ENCODE peak calls at places on chromosomes 12 and 14, in six cellular contexts. Z is sigmoid colon, J is thoracic aorta, G is IMR-90, P is fibroblast of pulmonary artery, A is stomach. L is an unnamed sample.

GRCh38 chr14:104599446-104599845 is 5.1 kb downstream of the TMEM179 start:
- DNase-seq in Z (no peak), J (no peak), G (no peak), P (no peak), A (no peak), L (no peak)

GRCh38 chr12:96457191-96457930 is 32.0 kb upstream of the CFAP54 start:
- DNase-seq in Z (no peak), J (no peak), G (no peak), P (peak), A (no peak), L (no peak)

GRCh38 chr12:56081393-56082347 is 1.7 kb downstream of the ERBB3 start:
- DNase-seq in Z (peak), J (no peak), G (no peak), P (no peak), A (peak), L (no peak)

GRCh38 chr12:114697246-114697716 is 13.3 kb upstream of the TBX3 start:
- DNase-seq in Z (no peak), J (no peak), G (no peak), P (no peak), A (no peak), L (no peak)

GRCh38 chr14:104719343-104719742 is 4.7 kb upstream of the ADSS1 start:
- DNase-seq in Z (no peak), J (no peak), G (no peak), P (no peak), A (no peak), L (no peak)

GRCh38 chr12:47156167-47156736 is 76.5 kb upstream of the AMIGO2 start:
- DNase-seq in Z (no peak), J (no peak), G (peak), P (peak), A (no peak), L (peak)

GRCh38 chr12:110677206-110677911 is 11.6 kb downstream of the HVCN1 start:
- DNase-seq in Z (no peak), J (no peak), G (no peak), P (no peak), A (no peak), L (no peak)

GRCh38 chr14:74211945-74212580 is 27.2 kb upstream of the VSX2 start:
- DNase-seq in Z (no peak), J (no peak), G (no peak), P (no peak), A (no peak), L (no peak)

GRCh38 chr12:26109343-26109841 is 15.4 kb downstream of the BHLHE41 start:
- DNase-seq in Z (peak), J (no peak), G (peak), P (peak), A (no peak), L (peak)

GRCh38 chr12:127558363-127558762 is 708.6 kb upstream of the TMEM132C start:
- DNase-seq in Z (no peak), J (no peak), G (no peak), P (no peak), A (no peak), L (no peak)

GRCh38 chr14:60085693-60086092 is 6.0 kb upstream of the PCNX4 start:
- DNase-seq in Z (no peak), J (no peak), G (no peak), P (no peak), A (no peak), L (no peak)

GRCh38 chr14:60085085-60085484 is 6.6 kb upstream of the PCNX4 start:
- DNase-seq in Z (no peak), J (no peak), G (peak), P (peak), A (no peak), L (peak)

DNA sequence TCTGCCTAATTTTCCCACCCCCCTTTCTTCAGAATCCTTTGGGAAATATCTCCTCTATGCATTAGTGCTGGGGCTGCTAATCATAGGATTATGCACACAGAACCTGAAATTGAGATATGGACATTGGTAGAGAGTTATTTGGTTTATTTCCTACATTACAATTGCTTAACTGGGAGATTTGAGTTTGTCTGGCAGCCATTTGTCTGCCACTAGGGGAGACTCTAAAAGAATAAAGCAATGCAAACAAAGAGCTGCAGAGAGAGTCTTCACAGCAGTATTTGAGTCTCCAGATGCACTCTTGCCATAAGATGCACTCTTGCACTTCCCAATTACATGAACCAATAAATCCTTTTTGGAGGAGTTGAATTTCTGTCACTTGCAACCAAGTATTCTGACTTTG is 12.0 kb upstream of the PCNX4 start:
- DNase-seq in Z (no peak), J (no peak), G (no peak), P (no peak), A (no peak), L (no peak)
- TF ChIP-seq CTCF in Z (no peak), J (no peak), G (no peak), P (peak), A (no peak), L (peak)

DNA sequence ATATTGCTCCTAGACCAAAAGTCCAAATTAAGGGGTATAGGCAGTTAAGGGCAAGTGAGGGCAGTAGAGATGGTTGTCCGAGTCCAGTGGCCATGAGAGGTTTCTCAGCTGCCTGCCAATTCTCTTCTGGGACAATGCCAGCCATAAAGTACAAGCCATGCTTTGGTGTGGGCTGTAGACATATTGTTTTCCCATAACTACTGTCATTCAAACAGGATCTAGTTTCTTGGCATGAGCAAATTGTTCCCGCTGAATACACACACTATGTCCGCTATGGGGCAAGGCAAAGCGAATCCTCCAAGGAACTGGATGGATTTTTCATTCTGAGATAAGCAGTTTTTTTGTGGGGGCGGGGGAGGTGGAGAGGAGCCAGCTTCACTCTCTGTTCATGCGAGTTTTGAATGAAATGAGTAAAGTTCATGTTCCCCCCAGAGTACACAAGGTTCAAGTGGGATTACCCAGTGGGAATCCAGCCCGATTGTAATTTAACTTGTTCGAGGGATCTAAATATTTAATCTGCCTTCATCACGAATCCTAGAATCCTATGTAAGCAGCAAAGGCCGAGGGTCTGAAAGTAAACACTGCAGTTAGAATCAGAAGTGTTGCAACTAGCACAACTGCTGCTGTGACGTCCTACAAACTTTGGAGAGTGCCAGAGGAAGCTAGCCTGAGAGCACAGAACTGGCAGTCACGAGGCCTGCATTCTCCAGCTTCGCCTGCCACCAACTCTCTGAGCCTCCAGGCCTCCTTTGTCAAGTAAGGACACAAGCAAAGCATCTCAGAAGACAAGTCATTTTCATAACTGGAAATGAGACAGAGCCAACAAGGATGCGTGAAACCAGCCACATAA is 137.0 kb downstream of the CRADD start:
- DNase-seq in Z (peak), J (peak), G (peak), P (peak), A (peak), L (peak)
- H3K4me3 ChIP-seq in Z (no peak), J (peak), G (no peak), P (peak), A (no peak), L (no peak)

DNA sequence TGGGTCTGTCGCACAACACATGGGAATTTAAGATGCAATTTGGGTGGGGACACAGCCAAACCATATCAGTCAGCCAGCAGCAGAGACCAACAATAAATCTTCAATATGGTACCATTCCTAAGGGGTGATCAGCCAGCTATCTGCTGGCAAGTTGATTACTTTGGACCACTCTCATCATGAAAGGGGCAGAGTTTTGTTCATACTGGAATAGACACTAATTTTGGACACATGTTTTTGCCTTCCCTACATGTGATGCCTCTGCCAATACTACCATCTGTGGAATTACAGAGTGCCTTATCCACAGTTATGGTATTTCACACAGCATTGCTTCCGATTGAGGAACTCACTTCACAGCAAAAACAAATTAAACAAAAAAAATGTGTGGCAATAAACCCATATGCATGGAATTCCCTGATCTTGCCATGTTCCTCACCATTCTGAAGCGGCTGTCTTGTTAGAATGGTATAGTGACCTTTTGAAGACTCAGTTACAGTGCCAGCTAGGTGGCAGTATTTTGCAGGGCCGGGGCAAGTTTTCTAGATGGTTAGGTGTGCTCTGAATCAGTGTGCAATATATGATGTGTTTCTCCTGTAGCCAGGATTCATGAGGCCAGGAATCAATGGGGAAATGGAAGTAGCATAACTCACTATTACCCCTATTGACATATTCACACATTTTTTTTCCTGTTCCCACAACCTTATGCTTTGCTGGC is 179.0 kb upstream of the IGF1 start:
- DNase-seq in Z (no peak), J (no peak), G (no peak), P (no peak), A (no peak), L (no peak)
- TF ChIP-seq CTCF in Z (no peak), J (no peak), G (no peak), P (no peak), A (no peak), L (no peak)

DNA sequence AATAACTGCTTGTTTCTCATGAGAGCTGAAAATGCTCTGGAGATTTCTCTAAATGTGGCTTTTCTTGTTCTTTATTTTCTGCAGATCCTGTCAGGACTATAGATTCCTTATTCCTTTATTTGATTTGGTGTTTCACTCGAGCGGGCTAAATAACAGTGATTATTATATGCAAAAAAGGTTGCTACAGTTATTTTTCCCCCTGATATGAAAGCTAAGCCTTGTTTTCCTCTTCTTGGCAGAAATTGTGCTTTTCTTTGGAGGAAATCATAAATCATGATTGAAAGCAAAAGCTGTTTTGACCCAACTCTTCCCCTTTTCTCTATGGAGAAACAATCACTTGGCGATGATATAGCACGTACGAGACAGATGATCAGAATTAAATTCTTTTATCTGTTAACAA is 31.3 kb downstream of the PPFIBP1 start:
- DNase-seq in Z (no peak), J (no peak), G (no peak), P (no peak), A (no peak), L (peak)
- H3K4me3 ChIP-seq in Z (peak), J (peak), G (no peak), P (peak), A (peak), L (peak)

DNA sequence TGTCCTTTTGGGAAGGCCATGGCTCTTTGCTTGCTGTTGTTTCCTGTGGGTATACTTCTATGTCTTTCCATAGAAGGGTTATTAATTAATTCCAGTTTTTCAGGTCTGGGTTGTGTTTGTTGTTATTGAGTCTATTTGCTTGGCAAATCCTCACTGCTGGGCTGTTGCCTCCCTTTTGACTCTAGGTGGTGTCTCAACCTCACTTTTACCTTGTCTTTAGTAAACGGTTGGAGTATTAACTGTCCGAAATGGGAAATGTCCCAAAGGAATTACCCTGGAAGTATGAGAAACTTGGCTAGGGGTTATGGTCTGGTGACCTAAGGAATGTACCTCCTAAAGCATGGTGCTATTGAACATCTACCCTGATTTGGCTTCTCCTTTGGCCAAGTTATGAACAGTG is 16.7 kb downstream of the PRH1 start:
- DNase-seq in Z (no peak), J (no peak), G (no peak), P (peak), A (no peak), L (peak)
- TF ChIP-seq CTCF in Z (no peak), J (no peak), G (no peak), P (no peak), A (no peak), L (no peak)

DNA sequence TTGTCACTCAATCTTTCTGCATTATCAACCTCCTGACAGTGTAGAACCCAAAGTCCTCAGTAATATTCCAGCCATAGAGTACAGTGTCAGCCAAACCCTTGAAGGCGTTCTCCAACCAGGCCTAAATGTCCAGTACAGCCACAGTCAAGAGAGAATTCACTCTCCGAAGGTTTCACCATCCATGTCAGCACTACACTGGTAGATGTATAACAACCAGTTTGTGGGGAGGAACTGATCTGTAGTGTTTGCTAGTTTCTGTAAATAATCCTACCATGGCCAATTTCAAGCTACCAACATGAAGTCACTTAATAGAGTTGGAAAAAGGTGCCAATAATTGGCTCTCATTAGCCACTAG is 456 bp upstream of the MDP1 start:
- DNase-seq in Z (no peak), J (no peak), G (no peak), P (no peak), A (no peak), L (no peak)
- H3K4me3 ChIP-seq in Z (peak), J (peak), G (no peak), P (peak), A (peak), L (peak)

GRCh38 chr14:95319312-95320075 is at the start of gene CLMN:
- DNase-seq in Z (no peak), J (no peak), G (peak), P (peak), A (peak), L (peak)
- TF ChIP-seq CTCF in Z (no peak), J (no peak), G (no peak), P (no peak), A (no peak), L (no peak)

GRCh38 chr12:53492830-53493609 is 6.2 kb downstream of the MAP3K12 start:
- DNase-seq in Z (peak), J (peak), G (peak), P (peak), A (peak), L (peak)

GRCh38 chr12:53496752-53497032 is 2.6 kb downstream of the MAP3K12 start:
- DNase-seq in Z (no peak), J (no peak), G (no peak), P (no peak), A (no peak), L (no peak)

GRCh38 chr12:53495903-53496751 is 3.1 kb downstream of the MAP3K12 start:
- DNase-seq in Z (peak), J (no peak), G (peak), P (peak), A (no peak), L (peak)

GRCh38 chr12:53492188-53492587 is 7.1 kb downstream of the MAP3K12 start:
- DNase-seq in Z (peak), J (no peak), G (no peak), P (no peak), A (no peak), L (no peak)

DNA sequence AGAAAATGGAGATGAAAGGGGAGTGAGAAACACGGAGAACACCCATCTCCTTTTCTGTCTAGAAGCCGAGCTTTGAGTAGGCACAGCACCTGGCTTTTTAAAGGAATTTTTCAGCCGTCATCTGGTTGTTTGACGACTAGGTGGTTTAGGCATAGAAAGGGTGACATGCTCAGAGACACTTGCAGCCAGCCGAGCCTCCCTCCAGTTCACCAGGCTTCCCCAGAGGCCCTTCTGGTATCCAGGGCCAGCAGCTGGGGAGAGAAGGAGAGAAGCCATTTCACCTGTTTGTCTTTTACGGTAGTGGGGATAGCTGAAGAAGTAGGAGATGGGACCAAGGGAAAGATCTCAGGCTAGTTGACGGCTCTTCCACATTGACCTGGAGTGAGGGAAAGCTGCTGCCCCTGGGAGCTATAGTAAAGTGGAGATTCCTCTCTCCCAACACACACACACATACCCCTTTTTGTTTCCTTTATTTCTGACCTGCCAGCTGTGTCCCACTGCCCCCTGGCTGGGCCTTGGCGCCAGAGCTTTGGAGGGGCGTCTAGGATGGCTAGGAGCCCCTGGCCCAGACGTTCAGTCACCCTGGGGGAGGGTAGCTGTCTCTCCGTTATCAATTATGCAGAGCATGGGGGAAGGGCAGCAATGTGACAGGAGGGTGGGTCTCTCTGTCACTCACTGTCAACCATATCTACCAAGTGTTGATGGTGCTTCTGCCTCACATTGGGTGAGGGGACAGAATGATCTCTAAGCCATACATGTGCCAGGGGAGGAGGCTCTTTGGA is 5.5 kb downstream of the MAP3K12 start:
- DNase-seq in Z (peak), J (no peak), G (no peak), P (no peak), A (no peak), L (no peak)
- H3K4me3 ChIP-seq in Z (peak), J (peak), G (peak), P (peak), A (peak), L (peak)